ENCODE peak calls at places on chromosome 17, in seven cellular contexts. E is foreskin keratinocyte, O is tibial artery, Q is dermis microvascular lymphatic vessel endothelial cell, D is keratinocyte, K is T-helper 1 cell, N is neural crest cell. S is an unnamed sample.

GRCh38 chr17:19996502-19996901 is 12.7 kb upstream of the SPECC1 start:
- DNase-seq in E (no peak), N (no peak), K (no peak), D (no peak), Q (no peak), O (no peak), S (no peak)

GRCh38 chr17:74243013-74243755 is 29.8 kb downstream of the TTYH2 start:
- DNase-seq in E (no peak), K (no peak), Q (no peak), N (no peak), O (no peak), D (no peak), S (no peak)

GRCh38 chr17:33964344-33964979 is 290.6 kb upstream of the CCL2 start:
- DNase-seq in K (no peak), N (no peak), O (no peak), D (no peak), E (no peak), Q (no peak), S (no peak)

GRCh38 chr17:68383443-68384321 is 73.6 kb downstream of the WIPI1 start:
- DNase-seq in N (no peak), O (no peak), E (no peak), D (no peak), K (no peak), Q (peak), S (no peak)

GRCh38 chr17:19753049-19753444 is 4.9 kb upstream of the ALDH3A1 start:
- DNase-seq in D (peak), K (no peak), E (peak), N (no peak), O (peak), Q (peak), S (no peak)

GRCh38 chr17:82605939-82606600 is 42.2 kb downstream of the WDR45B start:
- DNase-seq in N (no peak), Q (no peak), E (peak), D (peak), O (no peak), K (no peak), S (no peak)

GRCh38 chr17:4475463-4475862 is 23.2 kb upstream of the SPNS2 start:
- DNase-seq in D (no peak), Q (no peak), K (no peak), N (no peak), E (no peak), O (no peak), S (no peak)

GRCh38 chr17:79797492-79798295 is 817 bp upstream of the CBX8 start:
- DNase-seq in E (no peak), Q (no peak), N (no peak), K (no peak), O (no peak), D (no peak), S (no peak)

GRCh38 chr17:21680366-21680765 is 12.0 kb upstream of the KCNJ18 start:
- DNase-seq in D (no peak), N (no peak), Q (no peak), E (no peak), O (peak), K (no peak), S (no peak)

GRCh38 chr17:20121359-20122235 is 112.4 kb downstream of the SPECC1 start:
- DNase-seq in D (no peak), N (peak), Q (peak), O (peak), K (peak), E (no peak), S (peak)